ENCODE peak calls at places on chromosomes 2 and 18, in ten cellular contexts. Z is SK-N-SH, P is upper lobe of left lung, M is endodermal cell, R is fibroblast of lung, W is esophagus squamous epithelium, K is GM23338, E is WERI-Rb-1, T is endothelial cell of umbilical vein, D is right lobe of liver. B is an unnamed sample.

GRCh38 chr2:71711470-71711857 is 258.1 kb downstream of the DYSF start:
- DNase-seq in Z (no peak), P (no peak), M (no peak), R (peak), W (no peak), K (no peak), E (no peak), T (no peak), D (no peak), B (no peak)

GRCh38 chr18:3652380-3653262 is 202.6 kb downstream of the TGIF1 start:
- DNase-seq in Z (peak), P (no peak), M (peak), R (peak), W (no peak), K (no peak), E (no peak), T (peak), D (peak), B (no peak)

GRCh38 chr18:22391571-22392359 is 25.9 kb downstream of the CTAGE1 start:
- DNase-seq in Z (peak), P (no peak), M (no peak), R (peak), W (no peak), K (no peak), E (no peak), T (peak), D (no peak), B (no peak)

GRCh38 chr2:233082222-233082933 is 22.2 kb downstream of the INPP5D start:
- DNase-seq in Z (no peak), P (no peak), M (no peak), R (no peak), W (no peak), K (no peak), E (no peak), T (no peak), D (no peak), B (no peak)

GRCh38 chr2:217585362-217585761 is 417.4 kb downstream of the TNS1 start:
- DNase-seq in Z (no peak), P (no peak), M (no peak), R (no peak), W (no peak), K (no peak), E (no peak), T (no peak), D (no peak), B (no peak)

GRCh38 chr2:74414913-74415761 is 6.3 kb downstream of the C2orf81 start:
- DNase-seq in Z (peak), P (peak), M (peak), R (peak), W (no peak), K (peak), E (no peak), T (peak), D (peak), B (no peak)

GRCh38 chr2:104856086-104856972 is 2.4 kb downstream of the POU3F3 start:
- DNase-seq in Z (peak), P (peak), M (peak), R (no peak), W (no peak), K (peak), E (no peak), T (no peak), D (no peak), B (no peak)

GRCh38 chr2:204863351-204863750 is 318.1 kb downstream of the PARD3B start:
- DNase-seq in Z (no peak), P (no peak), M (no peak), R (no peak), W (no peak), K (no peak), E (no peak), T (no peak), D (no peak), B (no peak)

GRCh38 chr2:200810252-200810650 is 1.5 kb upstream of the BZW1 start:
- DNase-seq in Z (no peak), P (no peak), M (no peak), R (peak), W (no peak), K (no peak), E (no peak), T (peak), D (no peak), B (no peak)

GRCh38 chr2:11827547-11827946 is 81.1 kb downstream of the LPIN1 start:
- DNase-seq in Z (no peak), P (no peak), M (no peak), R (no peak), W (no peak), K (no peak), E (no peak), T (no peak), D (no peak), B (no peak)

GRCh38 chr18:37846996-37847395 is 281.4 kb upstream of the CELF4 start:
- DNase-seq in Z (no peak), P (no peak), M (peak), R (no peak), W (no peak), K (peak), E (no peak), T (no peak), D (no peak), B (no peak)

GRCh38 chr2:109058215-109058614 is 69.2 kb upstream of the EDAR start:
- DNase-seq in Z (no peak), P (no peak), M (no peak), R (no peak), W (no peak), K (no peak), E (peak), T (no peak), D (no peak), B (no peak)

GRCh38 chr2:78928502-78928901 is 97.0 kb upstream of the REG3G start:
- DNase-seq in Z (no peak), P (no peak), M (no peak), R (no peak), W (no peak), K (no peak), E (no peak), T (no peak), D (no peak), B (no peak)

GRCh38 chr2:132977812-132978529 is 308.0 kb upstream of the LYPD1 start:
- DNase-seq in Z (no peak), P (no peak), M (no peak), R (peak), W (no peak), K (no peak), E (no peak), T (peak), D (no peak), B (no peak)

GRCh38 chr2:197707316-197708213 is 2.4 kb downstream of the MARS2 start:
- DNase-seq in Z (peak), P (no peak), M (peak), R (peak), W (no peak), K (peak), E (no peak), T (peak), D (no peak), B (no peak)

GRCh38 chr2:138515084-138515483 is 13.5 kb downstream of the SPOPL start:
- DNase-seq in Z (no peak), P (no peak), M (no peak), R (peak), W (no peak), K (no peak), E (no peak), T (no peak), D (no peak), B (no peak)

GRCh38 chr2:217289153-217289908 is 429.5 kb upstream of the TNP1 start:
- DNase-seq in Z (no peak), P (no peak), M (peak), R (no peak), W (no peak), K (peak), E (no peak), T (no peak), D (no peak), B (no peak)

GRCh38 chr2:31193066-31193396 is 24.3 kb downstream of the CAPN14 start:
- DNase-seq in Z (no peak), P (no peak), M (peak), R (no peak), W (no peak), K (peak), E (no peak), T (no peak), D (no peak), B (no peak)

GRCh38 chr2:237154050-237154638 is 68.5 kb downstream of the COPS8 start:
- DNase-seq in Z (peak), P (no peak), M (peak), R (peak), W (no peak), K (peak), E (peak), T (peak), D (no peak), B (peak)

GRCh38 chr2:117994729-117995128 is 19.1 kb downstream of the CCDC93 start:
- DNase-seq in Z (no peak), P (no peak), M (no peak), R (no peak), W (no peak), K (no peak), E (no peak), T (no peak), D (no peak), B (no peak)

GRCh38 chr2:30730736-30731135 is 76.5 kb downstream of the CAPN13 start:
- DNase-seq in Z (no peak), P (no peak), M (peak), R (no peak), W (no peak), K (no peak), E (peak), T (no peak), D (no peak), B (no peak)

GRCh38 chr2:64987963-64988419 is 1.2 kb upstream of the SLC1A4 start:
- DNase-seq in Z (no peak), P (no peak), M (no peak), R (peak), W (no peak), K (peak), E (no peak), T (peak), D (peak), B (no peak)

GRCh38 chr2:180753809-180754761 is 226.3 kb upstream of the UBE2E3 start:
- DNase-seq in Z (no peak), P (no peak), M (no peak), R (peak), W (no peak), K (no peak), E (no peak), T (peak), D (no peak), B (no peak)

GRCh38 chr2:25988134-25988533 is 5.8 kb upstream of the KIF3C start:
- DNase-seq in Z (no peak), P (no peak), M (no peak), R (no peak), W (no peak), K (no peak), E (no peak), T (no peak), D (no peak), B (no peak)

GRCh38 chr2:147855316-147855715 is 10.5 kb downstream of the ACVR2A start:
- DNase-seq in Z (no peak), P (no peak), M (no peak), R (no peak), W (no peak), K (no peak), E (no peak), T (no peak), D (no peak), B (no peak)

GRCh38 chr2:235594041-235594440 is 100.2 kb downstream of the AGAP1 start:
- DNase-seq in Z (peak), P (no peak), M (no peak), R (peak), W (no peak), K (peak), E (no peak), T (peak), D (no peak), B (no peak)

GRCh38 chr18:33818145-33818544 is 240.1 kb downstream of the ASXL3 start:
- DNase-seq in Z (no peak), P (no peak), M (no peak), R (no peak), W (no peak), K (no peak), E (no peak), T (no peak), D (no peak), B (no peak)

GRCh38 chr18:33821503-33821902 is 243.5 kb downstream of the ASXL3 start:
- DNase-seq in Z (no peak), P (no peak), M (no peak), R (peak), W (no peak), K (no peak), E (no peak), T (no peak), D (no peak), B (no peak)

GRCh38 chr18:33820517-33821368 is 242.7 kb downstream of the ASXL3 start:
- DNase-seq in Z (no peak), P (peak), M (peak), R (peak), W (no peak), K (peak), E (peak), T (no peak), D (no peak), B (no peak)

GRCh38 chr18:33812186-33812585 is 234.2 kb downstream of the ASXL3 start:
- DNase-seq in Z (no peak), P (no peak), M (no peak), R (no peak), W (no peak), K (no peak), E (no peak), T (no peak), D (no peak), B (no peak)

DNA sequence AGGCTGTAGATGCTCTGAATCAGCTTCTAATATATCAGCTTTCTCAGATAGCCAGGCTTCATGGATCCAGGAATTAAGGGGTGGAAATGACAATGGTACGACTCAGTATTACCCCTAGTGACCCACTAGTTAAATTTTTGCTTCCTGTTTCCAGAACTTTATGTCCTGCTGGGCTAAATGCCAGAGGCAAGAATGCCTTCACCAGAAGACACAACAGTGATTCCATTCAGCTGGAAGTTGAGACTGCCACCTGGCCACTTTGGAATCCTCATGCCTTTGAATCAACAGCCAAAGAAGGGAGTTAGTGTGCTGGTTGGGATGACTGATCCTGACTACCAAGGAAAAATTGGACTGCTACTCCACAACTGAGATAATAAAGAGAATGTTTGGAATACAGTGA is 239.1 kb downstream of the ASXL3 start:
- DNase-seq in Z (no peak), P (no peak), M (no peak), R (peak), W (no peak), K (no peak), E (no peak), T (no peak), D (no peak), B (no peak)
- H3K27ac ChIP-seq in Z (no peak), P (no peak), M (no peak), R (no peak), W (no peak), K (no peak), E (no peak), T (no peak), D (no peak), B (no peak)

GRCh38 chr2:9799011-9799596 is 44.2 kb upstream of the TAF1B start:
- DNase-seq in Z (no peak), P (no peak), M (no peak), R (no peak), W (no peak), K (no peak), E (no peak), T (no peak), D (no peak), B (no peak)

GRCh38 chr2:9802576-9802993 is 40.7 kb upstream of the TAF1B start:
- DNase-seq in Z (peak), P (peak), M (peak), R (no peak), W (no peak), K (no peak), E (peak), T (no peak), D (no peak), B (no peak)

GRCh38 chr2:9800639-9800974 is 42.7 kb upstream of the TAF1B start:
- DNase-seq in Z (no peak), P (no peak), M (no peak), R (no peak), W (no peak), K (no peak), E (peak), T (no peak), D (no peak), B (no peak)

GRCh38 chr2:9799729-9800632 is 43.3 kb upstream of the TAF1B start:
- DNase-seq in Z (peak), P (peak), M (peak), R (peak), W (no peak), K (peak), E (peak), T (peak), D (peak), B (peak)

GRCh38 chr2:9800975-9801723 is 42.1 kb upstream of the TAF1B start:
- DNase-seq in Z (no peak), P (peak), M (peak), R (peak), W (no peak), K (no peak), E (peak), T (no peak), D (no peak), B (peak)
- H3K4me3 ChIP-seq in Z (no peak), P (no peak), M (no peak), R (no peak), W (peak), K (no peak), E (no peak), T (no peak), D (no peak), B (no peak)

GRCh38 chr2:176473177-176473576 is 203.9 kb downstream of the MTX2 start:
- DNase-seq in Z (no peak), P (no peak), M (no peak), R (peak), W (no peak), K (no peak), E (no peak), T (peak), D (peak), B (no peak)
- H3K27ac ChIP-seq in Z (no peak), P (no peak), M (no peak), R (no peak), W (peak), K (no peak), E (no peak), T (no peak), D (no peak), B (no peak)

DNA sequence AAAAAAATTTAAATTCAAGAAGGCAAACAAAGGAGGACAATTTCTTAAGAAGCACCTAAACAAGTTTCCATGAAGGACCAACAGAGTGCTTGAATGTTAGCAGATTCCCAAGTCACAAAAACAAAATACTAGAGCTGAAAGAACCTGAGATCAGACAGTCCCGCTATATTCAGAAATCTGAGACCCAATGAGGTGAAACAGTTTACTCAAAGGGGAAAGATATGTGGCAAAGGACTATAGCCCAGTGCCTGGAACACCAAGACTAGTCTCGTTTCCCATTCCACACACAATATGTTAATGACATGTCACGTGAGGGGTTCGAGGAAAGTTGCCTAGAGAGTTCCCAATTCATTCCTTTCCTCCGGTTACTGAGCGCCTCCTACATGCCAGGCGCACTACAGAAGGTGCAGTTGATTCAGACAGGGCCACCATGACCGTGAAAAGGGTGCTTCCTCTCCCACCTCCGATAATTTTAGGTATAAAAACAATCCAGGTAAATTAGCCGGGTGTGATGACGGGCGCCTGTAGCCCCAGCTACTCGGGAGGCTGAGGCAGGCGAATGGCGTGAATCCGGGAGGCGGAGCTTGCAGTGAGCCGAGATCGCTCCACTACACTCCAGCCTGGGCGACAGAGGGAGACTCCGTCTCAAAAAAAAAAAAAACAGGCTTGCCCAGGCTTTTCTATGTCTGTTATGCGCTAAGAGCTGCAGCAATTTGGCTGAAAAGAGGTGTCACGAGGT is 617 bp downstream of the SRBD1 start:
- DNase-seq in Z (peak), P (peak), M (peak), R (peak), W (no peak), K (peak), E (peak), T (peak), D (peak), B (peak)
- H3K4me3 ChIP-seq in Z (peak), P (peak), M (peak), R (peak), W (peak), K (peak), E (peak), T (peak), D (peak), B (peak)

DNA sequence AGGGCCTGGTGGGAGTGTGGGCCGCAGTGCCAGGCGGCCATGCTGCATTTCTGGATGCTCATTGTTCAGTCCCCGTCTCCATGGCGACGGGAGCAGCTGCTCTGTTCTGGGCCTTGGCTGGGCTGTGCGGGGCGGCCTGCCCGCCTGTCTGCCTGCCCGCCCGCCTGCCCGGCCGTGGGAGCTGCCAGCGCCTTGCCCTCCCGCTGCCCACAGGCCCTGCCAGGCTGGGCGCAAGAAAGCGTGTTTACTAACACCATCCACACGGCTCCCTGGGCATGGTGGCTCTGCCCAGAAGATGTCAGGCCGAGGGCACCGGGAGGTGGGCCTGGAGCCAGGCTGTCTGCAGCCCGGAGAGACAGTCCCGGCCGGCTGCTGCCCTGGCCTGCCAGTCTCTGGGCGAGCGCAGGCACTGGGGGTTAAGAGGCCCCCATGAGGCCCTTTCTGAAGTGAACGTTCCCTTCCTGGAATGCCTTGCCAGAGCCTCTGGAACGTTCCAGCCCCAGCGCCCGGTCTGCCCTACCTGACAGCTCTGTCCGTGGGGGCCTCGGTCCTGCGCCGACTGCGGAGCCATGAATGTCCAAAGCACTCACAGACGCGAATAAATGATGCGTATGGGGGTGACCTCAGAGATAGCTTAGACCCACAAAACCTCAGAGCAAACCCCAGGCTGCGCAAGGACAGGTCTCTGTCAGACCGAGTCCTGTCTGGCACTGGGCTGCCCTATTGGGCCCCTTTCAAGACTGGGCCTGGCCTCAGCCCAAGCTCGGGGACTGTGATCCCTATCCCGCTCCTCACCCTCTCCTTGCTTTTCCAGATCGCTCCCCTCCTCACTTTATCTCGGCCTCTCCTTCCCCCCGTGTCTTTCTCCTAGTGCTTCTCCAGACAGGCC is 44.3 kb downstream of the MYCN start:
- DNase-seq in Z (peak), P (peak), M (peak), R (no peak), W (no peak), K (peak), E (peak), T (no peak), D (no peak), B (no peak)
- H3K27ac ChIP-seq in Z (no peak), P (no peak), M (peak), R (no peak), W (no peak), K (no peak), E (peak), T (no peak), D (no peak), B (no peak)

GRCh38 chr2:190953257-190953656 is 60.7 kb downstream of the STAT1 start:
- DNase-seq in Z (no peak), P (no peak), M (no peak), R (no peak), W (no peak), K (no peak), E (no peak), T (no peak), D (no peak), B (no peak)

GRCh38 chr2:190950566-190950991 is 63.4 kb downstream of the STAT1 start:
- DNase-seq in Z (no peak), P (no peak), M (no peak), R (no peak), W (no peak), K (no peak), E (no peak), T (no peak), D (no peak), B (no peak)

GRCh38 chr2:190947139-190947538 is 66.5 kb downstream of the GLS start:
- DNase-seq in Z (peak), P (no peak), M (no peak), R (peak), W (no peak), K (no peak), E (no peak), T (peak), D (no peak), B (no peak)

GRCh38 chr2:190947711-190948251 is 66.2 kb downstream of the STAT1 start:
- DNase-seq in Z (no peak), P (no peak), M (no peak), R (peak), W (no peak), K (peak), E (no peak), T (peak), D (no peak), B (no peak)

GRCh38 chr2:190948671-190949070 is 65.3 kb downstream of the STAT1 start:
- DNase-seq in Z (no peak), P (no peak), M (no peak), R (no peak), W (no peak), K (no peak), E (no peak), T (peak), D (no peak), B (no peak)
- H3K4me3 ChIP-seq in Z (no peak), P (no peak), M (no peak), R (no peak), W (no peak), K (no peak), E (no peak), T (no peak), D (no peak), B (no peak)

GRCh38 chr2:211473116-211473515 is 916.7 kb downstream of the CPS1 start:
- DNase-seq in Z (no peak), P (no peak), M (no peak), R (no peak), W (no peak), K (no peak), E (no peak), T (no peak), D (no peak), B (no peak)
- H3K27ac ChIP-seq in Z (no peak), P (no peak), M (no peak), R (no peak), W (no peak), K (no peak), E (no peak), T (no peak), D (no peak), B (no peak)

B was measured in effector memory CD4-positive, alpha-beta T cell.